ENCODE peak calls at places on chromosomes 6 and 20, in ten cellular contexts. A is GM13977, V is cardiac muscle cell, K is stomach, U is pancreas, O is fibroblast of pulmonary artery, Q is GM20000, Y is right atrium auricular region, N is prostate gland, P is bronchial epithelial cell. S is an unnamed sample.

GRCh38 chr6:7644394-7644793 is 54.4 kb downstream of the SNRNP48 start:
- DNase-seq in A (no peak), V (no peak), K (no peak), U (no peak), O (no peak), Q (no peak), Y (no peak), N (no peak), P (peak; percentile 90), S (no peak)

GRCh38 chr6:116511424-116512131 is at the start of gene CALHM5:
- DNase-seq in A (no peak), V (peak; percentile 94), K (no peak), U (no peak), O (peak; percentile 96), Q (no peak), Y (peak; percentile 79), N (no peak), P (peak; percentile 87), S (no peak)

GRCh38 chr6:143097224-143097795 is 36.6 kb downstream of the AIG1 start:
- DNase-seq in A (no peak), V (no peak), K (no peak), U (no peak), O (no peak), Q (no peak), Y (no peak), N (no peak), P (peak; percentile 85), S (no peak)

GRCh38 chr6:44915111-44915510 is 413.0 kb upstream of the RUNX2 start:
- DNase-seq in A (no peak), V (no peak), K (no peak), U (no peak), O (no peak), Q (no peak), Y (no peak), N (no peak), P (no peak), S (no peak)

GRCh38 chr6:112232845-112233256 is 21.5 kb downstream of the LAMA4 start:
- DNase-seq in A (no peak), V (peak; percentile 95), K (no peak), U (no peak), O (peak; percentile 97), Q (no peak), Y (no peak), N (no peak), P (no peak), S (no peak)

GRCh38 chr20:57698191-57698866 is 11.5 kb downstream of the PMEPA1 start:
- DNase-seq in A (no peak), V (peak; percentile 94), K (peak; percentile 40), U (no peak), O (peak; percentile 95), Q (no peak), Y (no peak), N (no peak), P (peak; percentile 100), S (no peak)

GRCh38 chr6:110341671-110342304 is 16.4 kb downstream of the METTL24 start:
- DNase-seq in A (no peak), V (peak; percentile 58), K (no peak), U (no peak), O (peak; percentile 53), Q (no peak), Y (no peak), N (no peak), P (no peak), S (no peak)

GRCh38 chr6:28212510-28213212 is 12.4 kb upstream of the ZSCAN9 start:
- DNase-seq in A (peak; percentile 73), V (peak; percentile 58), K (no peak), U (peak; percentile 56), O (peak; percentile 75), Q (peak; percentile 69), Y (no peak), N (no peak), P (peak; percentile 96), S (peak; percentile 81)

GRCh38 chr20:63135411-63135810 is 80.5 kb downstream of the YTHDF1 start:
- DNase-seq in A (no peak), V (no peak), K (no peak), U (peak; percentile 6), O (no peak), Q (no peak), Y (no peak), N (no peak), P (no peak), S (no peak)

GRCh38 chr6:73969982-73970960 is 274.3 kb downstream of the CD109 start:
- DNase-seq in A (peak; percentile 29), V (peak; percentile 79), K (no peak), U (no peak), O (peak; percentile 72), Q (no peak), Y (no peak), N (no peak), P (peak; percentile 70), S (no peak)

GRCh38 chr20:17674722-17675518 is 7.1 kb downstream of the RRBP1 start:
- DNase-seq in A (no peak), V (peak; percentile 41), K (no peak), U (no peak), O (peak; percentile 56), Q (no peak), Y (no peak), N (no peak), P (no peak), S (no peak)

GRCh38 chr6:6872924-6873344 is 234.8 kb upstream of the RREB1 start:
- DNase-seq in A (no peak), V (no peak), K (no peak), U (no peak), O (no peak), Q (no peak), Y (no peak), N (no peak), P (no peak), S (no peak)

GRCh38 chr20:49400904-49401303 is 81.6 kb downstream of the KCNB1 start:
- DNase-seq in A (no peak), V (peak; percentile 57), K (no peak), U (no peak), O (peak; percentile 41), Q (no peak), Y (no peak), N (no peak), P (no peak), S (no peak)

GRCh38 chr20:17835941-17836861 is 132.4 kb downstream of the SNX5 start:
- DNase-seq in A (no peak), V (peak; percentile 99), K (no peak), U (peak; percentile 44), O (peak; percentile 97), Q (no peak), Y (peak; percentile 91), N (no peak), P (no peak), S (no peak)

GRCh38 chr20:36519944-36520343 is 21.4 kb upstream of the MYL9 start:
- DNase-seq in A (no peak), V (no peak), K (no peak), U (no peak), O (no peak), Q (no peak), Y (no peak), N (no peak), P (no peak), S (no peak)

GRCh38 chr20:5844063-5844681 is 94.0 kb downstream of the SHLD1 start:
- DNase-seq in A (peak; percentile 60), V (no peak), K (no peak), U (no peak), O (no peak), Q (peak; percentile 63), Y (no peak), N (no peak), P (peak; percentile 50), S (peak; percentile 62)

GRCh38 chr6:20688710-20689500 is 154.6 kb downstream of the CDKAL1 start:
- DNase-seq in A (peak; percentile 33), V (peak; percentile 68), K (no peak), U (no peak), O (peak; percentile 49), Q (peak; percentile 25), Y (no peak), N (no peak), P (no peak), S (no peak)

GRCh38 chr6:85435872-85436271 is 14.0 kb upstream of the NT5E start:
- DNase-seq in A (no peak), V (no peak), K (no peak), U (no peak), O (no peak), Q (no peak), Y (no peak), N (no peak), P (no peak), S (no peak)

GRCh38 chr6:88899569-88900316 is 63.7 kb downstream of the RNGTT start:
- DNase-seq in A (no peak), V (no peak), K (no peak), U (no peak), O (no peak), Q (no peak), Y (no peak), N (no peak), P (peak; percentile 10), S (no peak)
- TF ChIP-seq CTCF in A (no peak), V (peak; percentile 31), K (no peak), U (no peak), O (peak; percentile 20), Q (no peak), Y (no peak), N (no peak), P (peak; percentile 18), S (peak; percentile 35)

GRCh38 chr20:44384423-44385027 is 29.0 kb downstream of the HNF4A start:
- DNase-seq in A (peak; percentile 76), V (peak; percentile 68), K (peak; percentile 87), U (peak; percentile 97), O (peak; percentile 65), Q (peak; percentile 77), Y (peak; percentile 87), N (peak; percentile 60), P (peak; percentile 57), S (peak; percentile 64)
- TF ChIP-seq CTCF in A (peak; percentile 93), V (peak; percentile 94), K (peak; percentile 75), U (peak; percentile 74), O (peak; percentile 96), Q (peak; percentile 90), Y (peak; percentile 80), N (peak; percentile 44), P (peak; percentile 95), S (peak; percentile 91)

DNA sequence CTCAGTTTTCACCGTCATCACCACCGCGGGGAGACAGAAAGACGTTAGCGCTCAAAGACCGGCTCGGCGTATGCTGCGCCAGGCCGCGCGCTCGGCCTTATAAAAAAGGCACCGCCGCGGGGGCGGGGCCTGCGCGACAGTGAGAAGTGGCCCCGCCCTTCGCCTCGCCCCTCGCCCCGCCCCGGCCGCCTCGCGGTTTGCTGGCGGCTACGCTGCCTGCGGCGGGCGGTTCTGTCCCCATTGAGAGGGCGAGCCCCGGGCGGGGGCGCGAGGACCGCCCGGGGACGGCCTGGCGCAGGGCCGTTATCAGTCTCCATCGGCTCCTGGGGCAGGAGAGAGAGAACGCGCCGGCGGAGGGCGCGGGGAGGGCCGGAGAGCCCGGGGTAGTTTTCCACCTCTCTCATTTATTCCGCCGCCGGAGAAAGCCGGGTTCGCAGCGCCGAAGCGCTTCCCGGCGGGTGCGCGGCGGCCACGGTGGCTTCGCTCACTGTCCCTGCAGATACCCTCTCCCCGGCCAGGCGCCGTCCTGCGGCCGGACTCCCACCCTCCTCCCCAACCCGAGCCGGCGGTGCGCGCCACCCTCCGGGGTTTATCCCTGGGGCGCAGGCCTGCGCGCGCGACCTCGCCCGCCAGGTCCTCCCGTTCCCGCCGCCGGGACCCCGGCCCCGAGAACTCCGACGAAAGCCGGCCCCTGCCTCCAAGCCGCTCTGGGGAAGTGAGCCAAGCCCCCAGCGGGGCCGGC is 122.5 kb upstream of the SLC2A12 start:
- DNase-seq in A (peak; percentile 94), V (peak; percentile 95), K (peak; percentile 97), U (peak; percentile 99), O (peak; percentile 91), Q (peak; percentile 94), Y (peak; percentile 94), N (peak; percentile 93), P (peak; percentile 58), S (peak; percentile 88)
- TF ChIP-seq CTCF in A (peak; percentile 13), V (no peak), K (no peak), U (no peak), O (no peak), Q (peak; percentile 4), Y (peak; percentile 9), N (no peak), P (no peak), S (no peak)

GRCh38 chr6:32608374-32608773 is 18.7 kb upstream of the HLA-DRB1 start:
- DNase-seq in A (no peak), V (no peak), K (no peak), U (no peak), O (no peak), Q (no peak), Y (no peak), N (no peak), P (no peak), S (no peak)
- TF ChIP-seq CTCF in A (no peak), V (no peak), K (no peak), U (no peak), O (no peak), Q (no peak), Y (no peak), N (no peak), P (no peak), S (no peak)

S was measured in GM06990.